ENCODE peak calls at places on chromosomes 3 and 15, in five cellular contexts. Q, K, D, S and W are unnamed samples. For H3K36me3 and H3K4me1, the result is how much of the 10 kb centered on the place peaks cover.

GRCh38 chr3:197891-198491 is 1.4 kb downstream of the CHL1 start:
- DNase-seq in D (no peak), Q (peak), S (no peak), K (no peak), W (peak)

GRCh38 chr15:80626643-80627120 is 68.4 kb upstream of the ABHD17C start:
- DNase-seq in D (no peak), S (no peak), K (no peak), Q (no peak), W (no peak)

GRCh38 chr3:124351430-124352142 is 359.7 kb upstream of the ROPN1 start:
- DNase-seq in S (no peak), D (no peak), Q (peak), K (peak), W (peak)

GRCh38 chr15:89680282-89680873 is 1.2 kb upstream of the PLIN1 start:
- DNase-seq in Q (no peak), K (peak), D (no peak), S (peak), W (no peak)

GRCh38 chr15:33197636-33198035 is 3.1 kb upstream of the FMN1 start:
- DNase-seq in Q (no peak), D (no peak), K (no peak), S (no peak), W (no peak)

GRCh38 chr15:90915808-90916440 is 12.8 kb downstream of the MAN2A2 start:
- DNase-seq in D (no peak), Q (no peak), K (peak), S (peak), W (no peak)

GRCh38 chr3:45332901-45333407 is 55.4 kb upstream of the LARS2 start:
- DNase-seq in Q (no peak), S (no peak), D (no peak), K (no peak), W (no peak)

GRCh38 chr3:29683306-29683993 is 402.6 kb downstream of the RBMS3 start:
- DNase-seq in K (peak), D (no peak), S (no peak), Q (no peak), W (no peak)

GRCh38 chr3:15261274-15261673 is 55.2 kb downstream of the CAPN7 start:
- DNase-seq in K (no peak), D (no peak), S (no peak), Q (no peak), W (no peak)

GRCh38 chr3:8854656-8855055 is 85.2 kb upstream of the OXTR start:
- DNase-seq in D (no peak), S (no peak), K (no peak), Q (no peak), W (no peak)

GRCh38 chr3:63724987-63725386 is 72.5 kb downstream of the SNTN start:
- DNase-seq in K (peak), D (no peak), S (no peak), Q (no peak), W (no peak)

GRCh38 chr3:56467801-56468183 is 475 bp downstream of the ERC2 start:
- DNase-seq in D (no peak), Q (peak), K (no peak), S (no peak), W (no peak)

GRCh38 chr3:49872801-49873281 is 3.1 kb upstream of the CAMKV start:
- DNase-seq in S (no peak), K (no peak), D (no peak), Q (no peak), W (no peak)

GRCh38 chr15:52324109-52324508 is 28.5 kb upstream of the MYO5C start:
- DNase-seq in D (no peak), Q (no peak), S (no peak), K (no peak), W (no peak)

GRCh38 chr15:52329150-52329549 is 33.5 kb upstream of the MYO5C start:
- DNase-seq in Q (no peak), S (no peak), K (no peak), D (no peak), W (no peak)

GRCh38 chr15:52328680-52329079 is 33.1 kb upstream of the MYO5C start:
- DNase-seq in D (no peak), S (no peak), Q (no peak), K (no peak), W (no peak)

GRCh38 chr15:52329980-52330379 is 34.4 kb upstream of the MYO5C start:
- DNase-seq in D (no peak), Q (no peak), S (no peak), K (peak), W (no peak)

GRCh38 chr15:52326758-52327157 is 31.2 kb upstream of the MYO5C start:
- DNase-seq in Q (no peak), D (no peak), K (peak), S (no peak), W (no peak)
- H3K36me3 ChIP-seq in Q (under half), D (under half), K (under half), S (half or more), W (under half)

GRCh38 chr15:92893200-92893599 is 6.9 kb upstream of the CHD2 start:
- DNase-seq in K (no peak), D (no peak), Q (no peak), S (no peak), W (no peak)

GRCh38 chr15:92887869-92888268 is 12.3 kb upstream of the CHD2 start:
- DNase-seq in Q (no peak), D (no peak), K (no peak), S (no peak), W (no peak)

GRCh38 chr15:92892201-92892555 is 7.9 kb upstream of the CHD2 start:
- DNase-seq in S (no peak), D (no peak), K (no peak), Q (no peak), W (no peak)

GRCh38 chr15:92889390-92890113 is 10.6 kb upstream of the CHD2 start:
- DNase-seq in K (peak), Q (no peak), S (no peak), D (no peak), W (no peak)

GRCh38 chr15:92891533-92892200 is 8.5 kb upstream of the CHD2 start:
- DNase-seq in S (no peak), Q (no peak), K (no peak), D (no peak), W (no peak)
- H3K4me3 ChIP-seq in S (no peak), Q (no peak), K (no peak), D (no peak), W (no peak)

DNA sequence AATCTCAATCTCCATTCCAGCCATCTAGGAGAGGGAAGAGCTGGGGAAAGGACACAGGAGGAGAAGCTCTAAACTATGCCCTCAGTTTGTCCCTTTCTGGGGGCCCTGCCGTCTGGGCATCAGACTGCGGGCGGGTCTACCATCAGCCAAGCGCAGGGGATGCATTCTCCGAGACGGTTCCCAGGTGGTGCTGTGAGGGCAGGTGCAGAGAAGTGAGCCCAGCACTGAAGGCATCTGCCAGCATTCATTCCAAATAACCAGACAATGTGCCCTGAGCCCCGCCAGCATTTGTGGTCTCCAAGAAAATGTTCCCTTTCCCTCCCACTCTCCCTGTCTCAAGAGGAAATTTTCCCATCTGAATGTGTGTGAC is 265.7 kb downstream of the XXYLT1 start:
- DNase-seq in K (no peak), S (no peak), Q (no peak), D (no peak), W (no peak)
- H3K4me1 ChIP-seq in K (under half), S (under half), Q (under half), D (under half), W (under half)

DNA sequence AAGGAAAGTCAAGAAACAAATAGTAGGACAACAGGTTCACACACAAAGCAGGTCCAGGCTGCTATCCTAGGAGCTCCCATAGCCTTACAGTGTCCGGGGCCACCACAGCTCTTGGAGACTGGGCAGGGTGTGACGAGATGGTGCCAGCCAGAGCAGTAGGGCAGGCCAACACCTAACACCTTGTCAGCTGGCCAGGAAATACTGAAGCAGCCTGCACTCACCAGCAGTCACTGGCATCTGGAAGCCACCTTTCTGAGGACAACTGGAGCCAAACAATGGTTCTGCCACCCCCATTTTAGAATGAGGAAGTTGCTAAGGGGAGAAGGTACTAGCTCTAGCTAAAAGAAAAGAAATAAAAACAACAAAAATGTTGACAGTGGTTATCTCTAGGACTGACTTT is 47.2 kb downstream of the CCDC12 start:
- DNase-seq in D (no peak), K (no peak), S (peak), Q (no peak), W (no peak)
- H3K36me3 ChIP-seq in D (under half), K (under half), S (under half), Q (half or more), W (under half)

GRCh38 chr15:52021892-52022540 is 3.0 kb downstream of the MAPK6 start:
- DNase-seq in Q (no peak), D (no peak), S (no peak), K (no peak), W (no peak)
- H3K4me3 ChIP-seq in Q (no peak), D (peak), S (peak), K (no peak), W (peak)

GRCh38 chr15:78052545-78052944 is 25.0 kb downstream of the TBC1D2B start:
- DNase-seq in K (no peak), Q (no peak), D (no peak), S (no peak), W (no peak)

GRCh38 chr15:78055923-78056713 is 21.4 kb downstream of the TBC1D2B start:
- DNase-seq in K (no peak), S (no peak), Q (no peak), D (no peak), W (no peak)

GRCh38 chr15:78054518-78054917 is 23.0 kb downstream of the TBC1D2B start:
- DNase-seq in K (no peak), D (no peak), S (no peak), Q (no peak), W (no peak)

GRCh38 chr15:78056714-78057269 is 20.7 kb downstream of the TBC1D2B start:
- DNase-seq in Q (no peak), K (no peak), S (no peak), D (no peak), W (no peak)

DNA sequence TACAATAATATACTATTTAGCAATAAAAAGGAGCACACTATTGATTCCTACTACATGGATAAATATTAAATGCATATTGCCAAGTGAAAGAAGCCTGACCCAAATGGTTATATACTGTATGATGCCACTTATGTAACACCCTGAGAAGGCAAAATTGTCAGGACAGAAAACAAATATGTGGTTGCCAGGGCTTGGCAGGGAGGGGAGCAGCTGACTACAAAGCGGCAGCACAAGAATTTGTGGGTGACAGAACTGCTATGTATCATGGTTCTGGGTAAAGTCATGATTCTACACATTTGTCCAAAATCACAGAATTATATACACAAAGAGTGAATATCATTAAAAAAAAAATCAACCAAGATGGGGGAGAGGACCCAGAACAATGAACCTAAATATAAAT is 22.5 kb downstream of the TBC1D2B start:
- DNase-seq in K (no peak), D (no peak), Q (no peak), S (no peak), W (no peak)
- H3K4me1 ChIP-seq in K (under half), D (half or more), Q (under half), S (half or more), W (under half)